ENCODE peak calls at places on chromosomes 12 and 14, in five cellular contexts. V is K562, F is HFF-Myc, C is fibroblast of lung, U is H1. W is an unnamed sample.

GRCh38 chr12:102748704-102749103 is 168.3 kb downstream of the PAH start:
- DNase-seq in V (no peak), F (no peak), C (no peak), U (no peak), W (no peak)

GRCh38 chr14:33061667-33062325 is 123.1 kb downstream of the NPAS3 start:
- DNase-seq in V (no peak), F (no peak), C (no peak), U (no peak), W (no peak)

GRCh38 chr12:113247123-113248045 is 26.1 kb downstream of the TPCN1 start:
- DNase-seq in V (no peak), F (no peak), C (peak), U (no peak), W (peak)

GRCh38 chr12:52049286-52049685 is 2.0 kb upstream of the NR4A1 start:
- DNase-seq in V (no peak), F (no peak), C (no peak), U (no peak), W (no peak)

GRCh38 chr14:88424573-88424972 is 39.1 kb downstream of the SPATA7 start:
- DNase-seq in V (no peak), F (peak), C (no peak), U (no peak), W (no peak)

GRCh38 chr12:28933864-28934527 is 215.1 kb upstream of the FAR2 start:
- DNase-seq in V (no peak), F (no peak), C (no peak), U (no peak), W (no peak)

GRCh38 chr12:48795550-48796455 is 6.9 kb upstream of the ADCY6 start:
- DNase-seq in V (peak), F (peak), C (peak), U (peak), W (peak)

GRCh38 chr12:99983721-99984258 is 946 bp downstream of the ANKS1B start:
- DNase-seq in V (no peak), F (no peak), C (peak), U (peak), W (no peak)

GRCh38 chr14:22871200-22871961 is at the start of gene LRP10:
- DNase-seq in V (peak), F (no peak), C (peak), U (peak), W (peak)

GRCh38 chr14:106622200-106622745 is 1095.9 kb downstream of the TMEM121 start:
- DNase-seq in V (no peak), F (no peak), C (no peak), U (no peak), W (no peak)

GRCh38 chr12:122788387-122788786 is 14.0 kb downstream of the CCDC62 start:
- DNase-seq in V (no peak), F (no peak), C (peak), U (no peak), W (no peak)

GRCh38 chr12:1434296-1434955 is 160.0 kb downstream of the FBXL14 start:
- DNase-seq in V (no peak), F (no peak), C (no peak), U (no peak), W (no peak)

GRCh38 chr12:143964-144649 is 69.8 kb downstream of the SLC6A12 start:
- DNase-seq in V (no peak), F (no peak), C (no peak), U (no peak), W (no peak)

GRCh38 chr12:53603804-53604203 is 22.4 kb downstream of the ATF7 start:
- DNase-seq in V (no peak), F (no peak), C (no peak), U (no peak), W (no peak)

GRCh38 chr14:74945261-74945851 is 10.0 kb downstream of the PGF start:
- DNase-seq in V (peak), F (no peak), C (peak), U (peak), W (peak)

GRCh38 chr14:91303091-91303923 is 58.8 kb upstream of the GPR68 start:
- DNase-seq in V (peak), F (no peak), C (peak), U (peak), W (no peak)

GRCh38 chr14:51396222-51396815 is 156.3 kb downstream of the TMX1 start:
- DNase-seq in V (no peak), F (peak), C (peak), U (no peak), W (peak)

GRCh38 chr12:19191563-19191962 is 62.0 kb downstream of the PLEKHA5 start:
- DNase-seq in V (no peak), F (no peak), C (no peak), U (no peak), W (no peak)

GRCh38 chr12:69396963-69397362 is 37.4 kb downstream of the YEATS4 start:
- DNase-seq in V (no peak), F (no peak), C (no peak), U (no peak), W (no peak)

GRCh38 chr14:78863143-78863542 is 693.0 kb downstream of the NRXN3 start:
- DNase-seq in V (peak), F (peak), C (peak), U (peak), W (no peak)

GRCh38 chr14:68210729-68211299 is 391.2 kb downstream of the RAD51B start:
- DNase-seq in V (peak), F (peak), C (peak), U (no peak), W (no peak)

GRCh38 chr12:113244015-113244983 is 23.0 kb downstream of the TPCN1 start:
- DNase-seq in V (no peak), F (no peak), C (no peak), U (no peak), W (peak)

GRCh38 chr12:124422570-124423523 is 128.0 kb downstream of the RFLNA start:
- DNase-seq in V (peak), F (peak), C (peak), U (no peak), W (peak)

GRCh38 chr14:77068515-77069200 is 29.4 kb upstream of the CIPC start:
- DNase-seq in V (no peak), F (no peak), C (no peak), U (no peak), W (no peak)

GRCh38 chr12:116152268-116152667 is 125.2 kb downstream of the MED13L start:
- DNase-seq in V (no peak), F (no peak), C (peak), U (no peak), W (no peak)

GRCh38 chr12:46483572-46484395 is 111.2 kb upstream of the SLC38A2 start:
- DNase-seq in V (no peak), F (no peak), C (peak), U (no peak), W (no peak)

GRCh38 chr12:132918680-132919079 is 31.3 kb upstream of the CHFR start:
- DNase-seq in V (no peak), F (no peak), C (no peak), U (no peak), W (no peak)

GRCh38 chr14:54803926-54804719 is 98.5 kb downstream of the GCH1 start:
- DNase-seq in V (no peak), F (no peak), C (no peak), U (no peak), W (no peak)

GRCh38 chr14:54804720-54805060 is 97.9 kb downstream of the GCH1 start:
- DNase-seq in V (no peak), F (no peak), C (no peak), U (peak), W (no peak)

GRCh38 chr14:54805080-54805479 is 97.5 kb downstream of the GCH1 start:
- DNase-seq in V (no peak), F (no peak), C (no peak), U (no peak), W (no peak)

GRCh38 chr14:54806616-54807015 is 96.0 kb downstream of the GCH1 start:
- DNase-seq in V (no peak), F (no peak), C (no peak), U (no peak), W (no peak)

DNA sequence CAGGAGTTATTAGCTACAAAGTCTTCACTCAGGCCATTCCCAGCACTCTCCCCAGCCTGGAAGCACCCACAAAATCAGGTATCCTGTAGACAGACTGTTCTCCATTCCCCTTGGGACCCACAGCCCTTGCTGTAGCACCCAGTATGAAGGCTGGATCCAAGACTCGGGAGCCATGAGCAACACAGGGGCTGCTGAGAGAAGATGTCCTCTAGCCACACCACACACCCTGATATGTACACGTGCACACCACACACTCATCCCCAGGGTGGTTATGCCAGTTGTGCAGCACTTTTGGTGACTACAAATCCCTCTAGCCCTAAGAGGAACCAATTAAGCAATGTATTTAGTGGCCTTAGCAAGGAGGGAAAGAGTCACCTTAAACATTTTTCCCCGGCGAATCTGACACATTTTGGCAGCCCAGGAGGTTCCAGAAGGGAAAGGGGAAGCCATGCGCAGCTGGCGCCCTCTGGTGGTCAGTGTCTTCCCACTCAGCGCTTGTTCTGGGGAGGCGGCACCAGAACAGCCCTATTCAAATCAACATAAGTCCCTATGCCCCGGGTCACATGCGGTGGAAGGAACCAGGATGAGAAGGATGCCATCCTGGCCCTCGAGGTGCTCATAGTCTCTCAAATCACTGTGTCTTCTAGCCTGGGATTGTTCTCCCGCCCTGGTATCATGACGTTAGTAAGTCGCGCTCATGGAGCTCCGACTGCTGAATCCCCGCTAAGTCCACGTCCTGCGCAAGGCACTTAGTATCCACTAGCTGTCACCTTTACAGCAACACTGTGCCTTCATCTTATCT is 96.9 kb downstream of the GCH1 start:
- DNase-seq in V (peak), F (peak), C (peak), U (peak), W (peak)
- H3K4me3 ChIP-seq in V (no peak), F (no peak), C (no peak), U (no peak), W (no peak)

DNA sequence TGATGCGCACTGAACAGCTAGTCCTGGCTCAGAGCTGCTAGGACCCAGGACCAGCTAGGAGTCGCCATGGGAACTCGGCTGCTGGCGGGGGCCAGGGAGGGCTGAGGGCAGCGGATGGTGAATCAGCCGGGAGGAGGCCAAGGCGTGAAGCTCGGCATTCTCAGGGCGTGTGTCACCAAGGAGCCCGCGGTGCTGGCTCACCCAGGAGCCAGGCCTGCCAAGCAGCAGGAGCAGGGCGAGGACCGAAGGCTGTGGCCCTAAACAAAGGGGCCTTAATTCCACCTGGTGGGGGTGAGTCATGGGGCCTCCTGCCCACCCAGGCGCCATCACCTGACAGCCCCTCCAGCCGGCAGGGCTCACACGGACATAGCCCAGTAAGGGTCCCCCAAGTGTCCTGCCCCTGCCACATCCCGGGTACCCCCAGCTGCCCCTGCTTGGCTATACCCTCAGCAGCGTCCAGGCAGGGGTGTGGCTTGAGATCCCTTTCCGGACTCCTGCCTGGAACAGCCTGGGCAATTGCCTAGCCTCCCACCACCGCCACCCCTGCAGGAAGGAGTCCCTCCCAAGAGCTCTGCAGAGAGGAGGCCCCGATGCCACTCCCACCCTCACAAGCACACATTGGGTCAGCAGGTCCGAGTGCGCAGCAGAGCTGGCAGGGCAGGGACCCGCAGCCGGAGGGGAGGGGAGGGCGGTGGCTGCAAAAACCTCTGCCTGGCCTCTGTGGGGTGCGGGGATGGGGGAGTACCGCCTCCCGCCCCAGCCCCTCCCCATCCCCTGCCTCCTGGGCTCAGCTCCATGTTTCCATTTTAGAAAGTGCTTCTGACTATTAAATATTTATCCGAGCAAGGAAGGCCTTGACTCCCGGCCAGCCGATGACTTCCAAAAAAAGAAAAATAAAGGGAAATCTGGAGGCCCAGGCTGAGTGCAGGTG is 4.7 kb downstream of the AHNAK2 start:
- DNase-seq in V (no peak), F (peak), C (peak), U (no peak), W (peak)
- H3K4me3 ChIP-seq in V (no peak), F (no peak), C (peak), U (no peak), W (no peak)

DNA sequence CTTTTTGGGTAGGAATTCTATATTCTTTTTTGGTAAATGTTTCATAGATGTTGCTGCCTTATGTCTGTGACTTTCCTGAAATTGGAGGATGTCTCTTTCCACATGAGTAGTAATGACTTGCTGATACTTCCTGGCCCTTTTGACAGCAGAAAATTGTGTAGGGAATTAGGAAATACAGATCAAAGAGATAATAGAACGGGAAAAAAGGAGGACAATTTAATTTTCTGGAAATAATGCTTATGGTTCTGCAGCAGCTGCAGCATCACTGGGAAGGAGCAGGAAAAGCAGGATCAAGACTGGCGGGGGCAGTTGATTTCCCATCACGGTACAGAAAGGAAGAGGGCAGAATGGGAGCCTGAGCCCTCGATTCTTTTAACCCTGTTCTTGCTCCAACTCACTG is 68.8 kb upstream of the PZP start:
- DNase-seq in V (no peak), F (no peak), C (no peak), U (no peak), W (no peak)
- H3K4me3 ChIP-seq in V (no peak), F (no peak), C (no peak), U (no peak), W (no peak)

DNA sequence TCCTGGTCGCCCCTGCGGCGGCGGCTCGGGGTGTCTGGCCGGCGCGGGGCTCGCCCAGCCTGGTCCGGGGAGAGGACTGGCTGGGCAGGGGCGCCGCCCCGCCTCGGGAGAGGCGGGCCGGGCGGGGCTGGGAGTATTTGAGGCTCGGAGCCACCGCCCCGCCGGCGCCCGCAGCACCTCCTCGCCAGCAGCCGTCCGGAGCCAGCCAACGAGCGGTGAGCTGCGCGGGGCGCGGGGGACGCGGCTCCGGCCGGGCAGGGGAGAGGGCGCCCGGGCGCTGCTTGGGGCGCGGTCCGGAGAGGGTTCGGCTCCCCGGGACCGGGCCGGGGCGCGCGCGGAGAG is at the start of gene LGALS3:
- DNase-seq in V (peak), F (no peak), C (peak), U (no peak), W (peak)
- H3K4me3 ChIP-seq in V (peak), F (peak), C (peak), U (peak), W (peak)

DNA sequence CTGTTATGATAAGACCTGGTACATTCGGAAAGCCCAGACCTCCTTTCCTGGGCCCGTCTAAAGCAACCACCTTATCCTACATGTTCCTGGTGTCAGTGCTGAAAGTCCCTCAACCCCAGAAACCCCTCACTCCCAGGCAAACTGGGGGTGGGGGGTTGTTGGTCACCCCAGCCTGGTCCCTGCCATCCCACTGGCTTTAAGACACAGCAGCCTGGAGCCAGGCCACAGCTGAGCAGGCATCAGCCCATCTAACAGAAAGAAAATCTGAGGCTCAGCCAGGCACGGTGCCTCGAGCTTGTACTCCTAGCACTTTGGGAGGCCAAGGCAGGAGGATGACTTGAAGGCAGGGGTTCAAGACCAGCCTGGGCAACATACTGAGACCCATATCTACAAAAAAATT is 4.5 kb downstream of the SELPLG start:
- DNase-seq in V (peak), F (no peak), C (no peak), U (no peak), W (no peak)
- H3K4me3 ChIP-seq in V (peak), F (no peak), C (peak), U (no peak), W (no peak)

GRCh38 chr14:24186831-24187537 is 1.6 kb downstream of the IPO4 start:
- DNase-seq in V (no peak), F (no peak), C (no peak), U (no peak), W (no peak)
- H3K4me3 ChIP-seq in V (peak), F (peak), C (peak), U (no peak), W (no peak)

GRCh38 chr12:41919025-41919424 is 225.6 kb downstream of the GXYLT1 start:
- DNase-seq in V (no peak), F (no peak), C (no peak), U (no peak), W (no peak)
- H3K4me3 ChIP-seq in V (no peak), F (no peak), C (no peak), U (no peak), W (no peak)